ENCODE peak calls at places on chromosomes 4 and X, in four cellular contexts. One of them, this sample, is unnamed.
A peak's percentile ranks its signal among the peaks of the same experiment; 100 is the strongest.

GRCh38 chrX:68685722-68686683 is 38.5 kb downstream of the STARD8 start:
- DNase-seq in naive B cell: no peak
- DNase-seq in heart left ventricle: peak; percentile 66
- DNase-seq in upper lobe of right lung: peak; percentile 73
- DNase-seq in this sample: peak; percentile 55

GRCh38 chr4:146371812-146372211 is 149.9 kb downstream of the SLC10A7 start:
- DNase-seq in upper lobe of right lung: no peak
- DNase-seq in heart left ventricle: no peak
- DNase-seq in naive B cell: no peak
- DNase-seq in this sample: no peak

GRCh38 chr4:87896020-87896621 is 63.4 kb downstream of the MEPE start:
- DNase-seq in upper lobe of right lung: no peak
- DNase-seq in naive B cell: no peak
- DNase-seq in heart left ventricle: no peak
- DNase-seq in this sample: peak; percentile 15

GRCh38 chr4:74632634-74633033 is 161.7 kb downstream of the BTC start:
- DNase-seq in upper lobe of right lung: no peak
- DNase-seq in heart left ventricle: no peak
- DNase-seq in naive B cell: no peak
- DNase-seq in this sample: peak; percentile 83

GRCh38 chr4:139144161-139144859 is 32.7 kb downstream of the ELF2 start:
- DNase-seq in naive B cell: no peak
- DNase-seq in upper lobe of right lung: peak; percentile 73
- DNase-seq in heart left ventricle: peak; percentile 67
- DNase-seq in this sample: peak; percentile 15

GRCh38 chr4:75769044-75769443 is 44.7 kb downstream of the USO1 start:
- DNase-seq in naive B cell: no peak
- DNase-seq in heart left ventricle: no peak
- DNase-seq in upper lobe of right lung: no peak
- DNase-seq in this sample: no peak

GRCh38 chr4:147840846-147841732 is 109.2 kb downstream of the ARHGAP10 start:
- DNase-seq in upper lobe of right lung: no peak
- DNase-seq in heart left ventricle: no peak
- DNase-seq in naive B cell: no peak
- DNase-seq in this sample: no peak

GRCh38 chr4:167234388-167234881 is at the start of gene SPOCK3:
- DNase-seq in heart left ventricle: peak; percentile 48
- DNase-seq in upper lobe of right lung: peak; percentile 70
- DNase-seq in naive B cell: no peak
- DNase-seq in this sample: no peak

GRCh38 chrX:108033890-108034289 is 11.0 kb upstream of the VSIG1 start:
- DNase-seq in naive B cell: no peak
- DNase-seq in heart left ventricle: no peak
- DNase-seq in upper lobe of right lung: no peak
- DNase-seq in this sample: no peak

GRCh38 chr4:2745981-2746806 is 9.9 kb downstream of the TNIP2 start:
- DNase-seq in upper lobe of right lung: no peak
- DNase-seq in heart left ventricle: peak; percentile 68
- DNase-seq in naive B cell: peak; percentile 81
- DNase-seq in this sample: peak; percentile 53

GRCh38 chrX:21711848-21712197 is 46.1 kb downstream of the SMPX start:
- DNase-seq in naive B cell: no peak
- DNase-seq in heart left ventricle: no peak
- DNase-seq in upper lobe of right lung: no peak
- DNase-seq in this sample: no peak

GRCh38 chr4:182578402-182578801 is 335.2 kb downstream of the TENM3 start:
- DNase-seq in heart left ventricle: no peak
- DNase-seq in upper lobe of right lung: no peak
- DNase-seq in naive B cell: no peak
- DNase-seq in this sample: no peak

GRCh38 chrX:13123857-13124345 is 79.5 kb upstream of the FAM9C start:
- DNase-seq in upper lobe of right lung: no peak
- DNase-seq in naive B cell: no peak
- DNase-seq in heart left ventricle: no peak
- DNase-seq in this sample: peak; percentile 22

GRCh38 chr4:156798438-156798837 is 173.2 kb downstream of the PDGFC start:
- DNase-seq in heart left ventricle: no peak
- DNase-seq in naive B cell: no peak
- DNase-seq in upper lobe of right lung: no peak
- DNase-seq in this sample: no peak

GRCh38 chrX:8075606-8076005 is 95.5 kb downstream of the VCX2 start:
- DNase-seq in upper lobe of right lung: no peak
- DNase-seq in heart left ventricle: no peak
- DNase-seq in naive B cell: no peak
- DNase-seq in this sample: no peak

GRCh38 chr4:31461425-31461824 is 741.3 kb downstream of the PCDH7 start:
- DNase-seq in naive B cell: no peak
- DNase-seq in upper lobe of right lung: no peak
- DNase-seq in heart left ventricle: no peak
- DNase-seq in this sample: no peak

GRCh38 chr4:128604840-128605239 is 204.7 kb upstream of the JADE1 start:
- DNase-seq in upper lobe of right lung: no peak
- DNase-seq in heart left ventricle: no peak
- DNase-seq in naive B cell: no peak
- DNase-seq in this sample: no peak

GRCh38 chrX:108380222-108380621 is 58.0 kb downstream of the COL4A6 start:
- DNase-seq in naive B cell: no peak
- DNase-seq in heart left ventricle: no peak
- DNase-seq in upper lobe of right lung: no peak
- DNase-seq in this sample: no peak

GRCh38 chr4:17781072-17781830 is at the start of gene FAM184B:
- DNase-seq in heart left ventricle: no peak
- DNase-seq in upper lobe of right lung: peak; percentile 66
- DNase-seq in naive B cell: no peak
- DNase-seq in this sample: no peak

GRCh38 chr4:88713782-88714181 is 16.2 kb upstream of the NAP1L5 start:
- DNase-seq in naive B cell: no peak
- DNase-seq in upper lobe of right lung: no peak
- DNase-seq in heart left ventricle: no peak
- DNase-seq in this sample: no peak

GRCh38 chr4:2340272-2341061 is 78.0 kb downstream of the ZFYVE28 start:
- DNase-seq in heart left ventricle: no peak
- DNase-seq in naive B cell: no peak
- DNase-seq in upper lobe of right lung: peak; percentile 49
- DNase-seq in this sample: no peak

GRCh38 chrX:116278819-116279218 is 108.3 kb downstream of the AGTR2 start:
- DNase-seq in naive B cell: no peak
- DNase-seq in heart left ventricle: no peak
- DNase-seq in upper lobe of right lung: no peak
- DNase-seq in this sample: no peak

GRCh38 chrX:47620303-47620685 is 637 bp upstream of the SYN1 start:
- DNase-seq in naive B cell: no peak
- DNase-seq in upper lobe of right lung: no peak
- DNase-seq in heart left ventricle: no peak
- DNase-seq in this sample: no peak

GRCh38 chr4:160318567-160319220 is 1215.8 kb downstream of the RAPGEF2 start:
- DNase-seq in heart left ventricle: no peak
- DNase-seq in upper lobe of right lung: no peak
- DNase-seq in naive B cell: no peak
- DNase-seq in this sample: no peak

GRCh38 chr4:25535701-25536473 is 119.8 kb upstream of the SLC34A2 start:
- DNase-seq in heart left ventricle: no peak
- DNase-seq in upper lobe of right lung: no peak
- DNase-seq in naive B cell: no peak
- DNase-seq in this sample: no peak

GRCh38 chr4:108861339-108861738 is 98.5 kb upstream of the ETNPPL start:
- DNase-seq in upper lobe of right lung: no peak
- DNase-seq in naive B cell: no peak
- DNase-seq in heart left ventricle: no peak
- DNase-seq in this sample: no peak

GRCh38 chr4:174714393-174715211 is 114.4 kb downstream of the GLRA3 start:
- DNase-seq in naive B cell: no peak
- DNase-seq in heart left ventricle: peak; percentile 18
- DNase-seq in upper lobe of right lung: no peak
- DNase-seq in this sample: peak; percentile 5

GRCh38 chr4:168893807-168894206 is 116.2 kb downstream of the CBR4 start:
- DNase-seq in naive B cell: no peak
- DNase-seq in upper lobe of right lung: no peak
- DNase-seq in heart left ventricle: no peak
- DNase-seq in this sample: no peak

GRCh38 chrX:150329282-150329681 is 33.8 kb upstream of the MAMLD1 start:
- DNase-seq in upper lobe of right lung: no peak
- DNase-seq in heart left ventricle: no peak
- DNase-seq in naive B cell: no peak
- DNase-seq in this sample: no peak

GRCh38 chr4:8169763-8170162 is 11.2 kb upstream of the ABLIM2 start:
- DNase-seq in heart left ventricle: no peak
- DNase-seq in naive B cell: no peak
- DNase-seq in upper lobe of right lung: no peak
- DNase-seq in this sample: no peak

GRCh38 chr4:143554728-143555597 is 41.5 kb downstream of the SMARCA5 start:
- DNase-seq in naive B cell: no peak
- DNase-seq in upper lobe of right lung: no peak
- DNase-seq in heart left ventricle: no peak
- DNase-seq in this sample: no peak

GRCh38 chrX:8711401-8711800 is 20.5 kb downstream of the ANOS1 start:
- DNase-seq in naive B cell: no peak
- DNase-seq in heart left ventricle: no peak
- DNase-seq in upper lobe of right lung: no peak
- DNase-seq in this sample: no peak

GRCh38 chr4:1752284-1753041 is 31.1 kb downstream of the TACC3 start:
- DNase-seq in heart left ventricle: no peak
- DNase-seq in naive B cell: no peak
- DNase-seq in upper lobe of right lung: peak; percentile 78
- DNase-seq in this sample: peak; percentile 33

GRCh38 chr4:5142726-5143125 is 91.4 kb downstream of the STK32B start:
- DNase-seq in naive B cell: no peak
- DNase-seq in heart left ventricle: no peak
- DNase-seq in upper lobe of right lung: no peak
- DNase-seq in this sample: peak; percentile 27

GRCh38 chr4:73726000-73726399 is 14.4 kb upstream of the CXCL8 start:
- DNase-seq in heart left ventricle: no peak
- DNase-seq in upper lobe of right lung: no peak
- DNase-seq in naive B cell: no peak
- DNase-seq in this sample: no peak

GRCh38 chr4:94406668-94407437 is 44.9 kb upstream of the PDLIM5 start:
- DNase-seq in heart left ventricle: peak; percentile 76
- DNase-seq in upper lobe of right lung: no peak
- DNase-seq in naive B cell: peak; percentile 36
- DNase-seq in this sample: peak; percentile 63